ENCODE peak calls at places on chromosomes 11 and 22, in seven cellular contexts. One of them, this sample, is unnamed.

GRCh38 chr22:25976346-25976745 is 192.9 kb upstream of the SEZ6L start:
- DNase-seq in HepG2: no peak
- DNase-seq in endothelial cell of umbilical vein: no peak
- DNase-seq in lower lobe of right lung: no peak
- DNase-seq in fibroblast of mammary gland: no peak
- DNase-seq in tibial artery: no peak
- DNase-seq in K562: no peak
- DNase-seq in this sample: no peak

GRCh38 chr11:128579790-128580504 is 7.4 kb downstream of the ETS1 start:
- DNase-seq in HepG2: no peak
- DNase-seq in endothelial cell of umbilical vein: no peak
- DNase-seq in lower lobe of right lung: no peak
- DNase-seq in fibroblast of mammary gland: peak
- DNase-seq in tibial artery: no peak
- DNase-seq in K562: no peak
- DNase-seq in this sample: no peak

GRCh38 chr22:19213001-19213400 is 34.5 kb upstream of the SLC25A1 start:
- DNase-seq in HepG2: no peak
- DNase-seq in endothelial cell of umbilical vein: no peak
- DNase-seq in lower lobe of right lung: no peak
- DNase-seq in fibroblast of mammary gland: no peak
- DNase-seq in tibial artery: no peak
- DNase-seq in K562: no peak
- DNase-seq in this sample: no peak

GRCh38 chr11:20278727-20279126 is 84.8 kb upstream of the HTATIP2 start:
- DNase-seq in HepG2: no peak
- DNase-seq in endothelial cell of umbilical vein: no peak
- DNase-seq in lower lobe of right lung: no peak
- DNase-seq in fibroblast of mammary gland: no peak
- DNase-seq in tibial artery: no peak
- DNase-seq in K562: no peak
- DNase-seq in this sample: no peak

GRCh38 chr22:41862530-41863266 is 29.8 kb downstream of the SREBF2 start:
- DNase-seq in HepG2: no peak
- DNase-seq in endothelial cell of umbilical vein: no peak
- DNase-seq in lower lobe of right lung: no peak
- DNase-seq in fibroblast of mammary gland: peak
- DNase-seq in tibial artery: no peak
- DNase-seq in K562: no peak
- DNase-seq in this sample: peak

GRCh38 chr11:67697846-67698245 is 23.4 kb upstream of the ALDH3B2 start:
- DNase-seq in HepG2: no peak
- DNase-seq in endothelial cell of umbilical vein: no peak
- DNase-seq in lower lobe of right lung: no peak
- DNase-seq in fibroblast of mammary gland: no peak
- DNase-seq in tibial artery: no peak
- DNase-seq in K562: no peak
- DNase-seq in this sample: no peak

GRCh38 chr11:34890812-34891211 is 25.4 kb downstream of the APIP start:
- DNase-seq in HepG2: peak
- DNase-seq in endothelial cell of umbilical vein: peak
- DNase-seq in lower lobe of right lung: no peak
- DNase-seq in fibroblast of mammary gland: peak
- DNase-seq in tibial artery: no peak
- DNase-seq in K562: no peak
- DNase-seq in this sample: no peak

GRCh38 chr11:69878144-69878883 is 59.1 kb upstream of the FGF3 start:
- DNase-seq in HepG2: no peak
- DNase-seq in endothelial cell of umbilical vein: no peak
- DNase-seq in lower lobe of right lung: peak
- DNase-seq in fibroblast of mammary gland: no peak
- DNase-seq in tibial artery: peak
- DNase-seq in K562: no peak
- DNase-seq in this sample: peak

GRCh38 chr11:19793356-19793755 is 80.7 kb downstream of the NAV2 start:
- DNase-seq in HepG2: no peak
- DNase-seq in endothelial cell of umbilical vein: no peak
- DNase-seq in lower lobe of right lung: no peak
- DNase-seq in fibroblast of mammary gland: no peak
- DNase-seq in tibial artery: no peak
- DNase-seq in K562: no peak
- DNase-seq in this sample: no peak

GRCh38 chr11:59206635-59207034 is 6.1 kb downstream of the MPEG1 start:
- DNase-seq in HepG2: peak
- DNase-seq in endothelial cell of umbilical vein: peak
- DNase-seq in lower lobe of right lung: no peak
- DNase-seq in fibroblast of mammary gland: no peak
- DNase-seq in tibial artery: no peak
- DNase-seq in K562: peak
- DNase-seq in this sample: no peak

GRCh38 chr22:24305260-24305692 is 34.6 kb downstream of the SPECC1L start:
- DNase-seq in HepG2: no peak
- DNase-seq in endothelial cell of umbilical vein: peak
- DNase-seq in lower lobe of right lung: no peak
- DNase-seq in fibroblast of mammary gland: no peak
- DNase-seq in tibial artery: no peak
- DNase-seq in K562: no peak
- DNase-seq in this sample: no peak

GRCh38 chr11:120022617-120023016 is 115.3 kb downstream of the TRIM29 start:
- DNase-seq in HepG2: no peak
- DNase-seq in endothelial cell of umbilical vein: no peak
- DNase-seq in lower lobe of right lung: no peak
- DNase-seq in fibroblast of mammary gland: no peak
- DNase-seq in tibial artery: no peak
- DNase-seq in K562: no peak
- DNase-seq in this sample: no peak

GRCh38 chr22:44588348-44588747 is 90.3 kb upstream of the RTL6 start:
- DNase-seq in HepG2: no peak
- DNase-seq in endothelial cell of umbilical vein: no peak
- DNase-seq in lower lobe of right lung: peak
- DNase-seq in fibroblast of mammary gland: no peak
- DNase-seq in tibial artery: peak
- DNase-seq in K562: no peak
- DNase-seq in this sample: no peak

GRCh38 chr11:9004310-9004945 is 627 bp upstream of the NRIP3 start:
- DNase-seq in HepG2: no peak
- DNase-seq in endothelial cell of umbilical vein: no peak
- DNase-seq in lower lobe of right lung: peak
- DNase-seq in fibroblast of mammary gland: no peak
- DNase-seq in tibial artery: no peak
- DNase-seq in K562: peak
- DNase-seq in this sample: no peak

GRCh38 chr22:37018815-37019308 is 385 bp downstream of the TST start:
- DNase-seq in HepG2: peak
- DNase-seq in endothelial cell of umbilical vein: peak
- DNase-seq in lower lobe of right lung: peak
- DNase-seq in fibroblast of mammary gland: peak
- DNase-seq in tibial artery: peak
- DNase-seq in K562: peak
- DNase-seq in this sample: no peak

GRCh38 chr11:118060081-118060661 is 16.7 kb upstream of the TMPRSS4 start:
- DNase-seq in HepG2: no peak
- DNase-seq in endothelial cell of umbilical vein: no peak
- DNase-seq in lower lobe of right lung: no peak
- DNase-seq in fibroblast of mammary gland: no peak
- DNase-seq in tibial artery: peak
- DNase-seq in K562: no peak
- DNase-seq in this sample: no peak

GRCh38 chr22:39309364-39309861 is 10.0 kb downstream of the RPL3 start:
- DNase-seq in HepG2: no peak
- DNase-seq in endothelial cell of umbilical vein: no peak
- DNase-seq in lower lobe of right lung: no peak
- DNase-seq in fibroblast of mammary gland: no peak
- DNase-seq in tibial artery: no peak
- DNase-seq in K562: no peak
- DNase-seq in this sample: no peak

GRCh38 chr22:39306456-39307361 is 12.7 kb downstream of the RPL3 start:
- DNase-seq in HepG2: no peak
- DNase-seq in endothelial cell of umbilical vein: peak
- DNase-seq in lower lobe of right lung: peak
- DNase-seq in fibroblast of mammary gland: no peak
- DNase-seq in tibial artery: no peak
- DNase-seq in K562: peak
- DNase-seq in this sample: no peak

GRCh38 chr22:39311592-39312400 is 7.6 kb downstream of the RPL3 start:
- DNase-seq in HepG2: no peak
- DNase-seq in endothelial cell of umbilical vein: no peak
- DNase-seq in lower lobe of right lung: no peak
- DNase-seq in fibroblast of mammary gland: no peak
- DNase-seq in tibial artery: no peak
- DNase-seq in K562: no peak
- DNase-seq in this sample: no peak

GRCh38 chr22:39309881-39310714 is 9.3 kb downstream of the RPL3 start:
- DNase-seq in HepG2: no peak
- DNase-seq in endothelial cell of umbilical vein: no peak
- DNase-seq in lower lobe of right lung: no peak
- DNase-seq in fibroblast of mammary gland: peak
- DNase-seq in tibial artery: no peak
- DNase-seq in K562: no peak
- DNase-seq in this sample: no peak

GRCh38 chr22:39308614-39309363 is 10.6 kb downstream of the RPL3 start:
- DNase-seq in HepG2: no peak
- DNase-seq in endothelial cell of umbilical vein: peak
- DNase-seq in lower lobe of right lung: peak
- DNase-seq in fibroblast of mammary gland: peak
- DNase-seq in tibial artery: peak
- DNase-seq in K562: no peak
- DNase-seq in this sample: no peak
- TF ChIP-seq CTCF in HepG2: peak
- TF ChIP-seq CTCF in endothelial cell of umbilical vein: no peak
- TF ChIP-seq CTCF in lower lobe of right lung: no peak
- TF ChIP-seq CTCF in fibroblast of mammary gland: peak
- TF ChIP-seq CTCF in tibial artery: no peak
- TF ChIP-seq CTCF in K562: no peak
- TF ChIP-seq CTCF in this sample: no peak

GRCh38 chr11:17738350-17739207 is 4.0 kb downstream of the KCNC1 start:
- DNase-seq in HepG2: no peak
- DNase-seq in endothelial cell of umbilical vein: no peak
- DNase-seq in lower lobe of right lung: no peak
- DNase-seq in fibroblast of mammary gland: no peak
- DNase-seq in tibial artery: peak
- DNase-seq in K562: peak
- DNase-seq in this sample: no peak

GRCh38 chr11:17734986-17735822 is 623 bp downstream of the KCNC1 start:
- DNase-seq in HepG2: peak
- DNase-seq in endothelial cell of umbilical vein: peak
- DNase-seq in lower lobe of right lung: peak
- DNase-seq in fibroblast of mammary gland: peak
- DNase-seq in tibial artery: peak
- DNase-seq in K562: peak
- DNase-seq in this sample: no peak

GRCh38 chr11:17736921-17737817 is 2.6 kb downstream of the KCNC1 start:
- DNase-seq in HepG2: no peak
- DNase-seq in endothelial cell of umbilical vein: no peak
- DNase-seq in lower lobe of right lung: no peak
- DNase-seq in fibroblast of mammary gland: no peak
- DNase-seq in tibial artery: peak
- DNase-seq in K562: no peak
- DNase-seq in this sample: no peak

GRCh38 chr11:17734418-17734911 is at the start of gene KCNC1:
- DNase-seq in HepG2: no peak
- DNase-seq in endothelial cell of umbilical vein: peak
- DNase-seq in lower lobe of right lung: no peak
- DNase-seq in fibroblast of mammary gland: peak
- DNase-seq in tibial artery: peak
- DNase-seq in K562: peak
- DNase-seq in this sample: no peak

DNA sequence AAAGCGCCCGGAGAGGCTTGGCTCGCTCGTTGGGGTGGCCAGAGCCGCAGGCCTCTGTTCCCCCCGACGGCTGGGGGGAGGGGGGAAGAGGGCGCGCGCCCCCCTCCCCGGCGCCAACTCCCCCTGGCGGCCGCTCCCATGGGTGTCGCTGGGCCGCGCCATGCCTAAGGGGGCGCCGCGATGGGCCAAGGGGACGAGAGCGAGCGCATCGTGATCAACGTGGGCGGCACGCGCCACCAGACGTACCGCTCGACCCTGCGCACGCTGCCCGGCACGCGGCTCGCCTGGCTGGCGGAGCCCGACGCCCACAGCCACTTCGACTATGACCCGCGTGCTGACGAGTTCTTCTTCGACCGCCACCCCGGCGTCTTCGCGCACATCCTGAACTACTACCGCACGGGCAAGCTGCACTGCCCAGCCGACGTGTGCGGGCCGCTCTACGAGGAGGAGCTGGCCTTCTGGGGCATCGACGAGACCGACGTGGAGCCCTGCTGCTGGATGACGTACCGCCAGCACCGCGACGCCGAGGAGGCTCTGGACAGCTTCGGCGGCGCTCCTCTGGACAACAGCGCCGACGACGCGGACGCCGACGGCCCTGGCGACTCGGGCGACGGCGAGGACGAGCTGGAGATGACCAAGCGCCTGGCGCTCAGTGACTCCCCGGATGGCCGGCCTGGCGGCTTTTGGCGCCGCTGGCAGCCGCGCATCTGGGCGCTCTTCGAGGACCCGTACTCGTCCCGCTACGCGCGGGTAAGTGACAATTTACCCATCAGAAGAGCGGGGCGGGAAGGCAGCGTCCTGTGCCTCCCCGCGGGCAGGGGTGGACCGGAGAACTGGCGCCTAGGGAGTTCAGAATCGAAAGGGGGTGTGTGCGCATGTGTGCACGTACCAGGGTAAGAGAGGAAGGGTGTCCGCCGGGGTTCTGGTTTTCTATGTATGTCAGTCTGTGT is 1.5 kb downstream of the KCNC1 start:
- DNase-seq in HepG2: no peak
- DNase-seq in endothelial cell of umbilical vein: no peak
- DNase-seq in lower lobe of right lung: no peak
- DNase-seq in fibroblast of mammary gland: no peak
- DNase-seq in tibial artery: peak
- DNase-seq in K562: no peak
- DNase-seq in this sample: no peak
- TF ChIP-seq CTCF in HepG2: peak
- TF ChIP-seq CTCF in endothelial cell of umbilical vein: peak
- TF ChIP-seq CTCF in lower lobe of right lung: no peak
- TF ChIP-seq CTCF in fibroblast of mammary gland: no peak
- TF ChIP-seq CTCF in tibial artery: no peak
- TF ChIP-seq CTCF in K562: no peak
- TF ChIP-seq CTCF in this sample: no peak

DNA sequence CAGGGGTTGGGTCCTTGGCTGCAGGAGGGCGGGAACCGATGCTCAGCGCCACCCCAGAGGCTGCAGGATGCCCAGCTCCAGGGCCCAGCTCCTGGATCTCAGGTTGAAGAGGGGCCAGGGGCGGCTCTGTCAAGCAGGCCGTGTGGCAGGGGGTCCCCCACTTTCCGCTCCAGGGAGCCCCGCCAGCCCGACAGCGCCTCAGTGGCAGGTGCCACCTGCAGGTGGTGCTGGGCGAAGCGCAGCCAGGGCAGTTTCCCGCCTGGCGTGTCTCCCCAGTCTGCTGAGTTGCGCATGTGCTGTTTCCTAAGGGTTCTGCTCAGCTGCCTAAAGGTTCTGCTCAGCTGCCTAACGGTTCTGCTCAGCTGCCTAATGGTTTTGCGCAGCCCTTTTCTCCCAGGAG is 442.1 kb downstream of the POTEH start:
- DNase-seq in HepG2: no peak
- DNase-seq in endothelial cell of umbilical vein: no peak
- DNase-seq in lower lobe of right lung: no peak
- DNase-seq in fibroblast of mammary gland: no peak
- DNase-seq in tibial artery: no peak
- DNase-seq in K562: no peak
- DNase-seq in this sample: no peak
- TF ChIP-seq CTCF in HepG2: no peak
- TF ChIP-seq CTCF in endothelial cell of umbilical vein: no peak
- TF ChIP-seq CTCF in lower lobe of right lung: no peak
- TF ChIP-seq CTCF in fibroblast of mammary gland: no peak
- TF ChIP-seq CTCF in tibial artery: no peak
- TF ChIP-seq CTCF in K562: no peak
- TF ChIP-seq CTCF in this sample: no peak

GRCh38 chr11:78841451-78842060 is 266.9 kb upstream of the NARS2 start:
- DNase-seq in HepG2: no peak
- DNase-seq in endothelial cell of umbilical vein: no peak
- DNase-seq in lower lobe of right lung: no peak
- DNase-seq in fibroblast of mammary gland: peak
- DNase-seq in tibial artery: no peak
- DNase-seq in K562: no peak
- DNase-seq in this sample: no peak
- TF ChIP-seq CTCF in HepG2: peak
- TF ChIP-seq CTCF in endothelial cell of umbilical vein: no peak
- TF ChIP-seq CTCF in lower lobe of right lung: no peak
- TF ChIP-seq CTCF in fibroblast of mammary gland: no peak
- TF ChIP-seq CTCF in tibial artery: no peak
- TF ChIP-seq CTCF in K562: no peak
- TF ChIP-seq CTCF in this sample: no peak

This sample was measured in activated B cell treated with CpG ODN at 0.5 μM for 24 hours.